ENCODE peak calls at places on chromosomes 3 and 15, in six cellular contexts. One of them, this sample, is unnamed.

GRCh38 chr3:47250309-47251060 is 32.1 kb downstream of the KIF9 start:
- DNase-seq in cerebellum: peak
- DNase-seq in astrocyte of the hippocampus: peak
- DNase-seq in hypothalamus: no peak
- DNase-seq in breast epithelium: no peak
- DNase-seq in NCI-H146: peak
- DNase-seq in this sample: no peak

GRCh38 chr15:23401627-23402026 is 45.4 kb downstream of the GOLGA6L2 start:
- DNase-seq in NCI-H146: no peak
- DNase-seq in breast epithelium: no peak
- DNase-seq in hypothalamus: no peak
- DNase-seq in astrocyte of the hippocampus: no peak
- DNase-seq in cerebellum: no peak
- DNase-seq in this sample: no peak

GRCh38 chr3:100869787-100870186 is 123.4 kb downstream of the ABI3BP start:
- DNase-seq in NCI-H146: no peak
- DNase-seq in hypothalamus: no peak
- DNase-seq in cerebellum: no peak
- DNase-seq in breast epithelium: no peak
- DNase-seq in astrocyte of the hippocampus: peak
- DNase-seq in this sample: no peak

GRCh38 chr3:180184806-180185205 is 148.1 kb upstream of the PEX5L start:
- DNase-seq in hypothalamus: no peak
- DNase-seq in cerebellum: no peak
- DNase-seq in NCI-H146: no peak
- DNase-seq in breast epithelium: no peak
- DNase-seq in astrocyte of the hippocampus: no peak
- DNase-seq in this sample: no peak

GRCh38 chr15:65939901-65940617 is 70.8 kb downstream of the RAB11A start:
- DNase-seq in NCI-H146: peak
- DNase-seq in breast epithelium: no peak
- DNase-seq in cerebellum: no peak
- DNase-seq in astrocyte of the hippocampus: peak
- DNase-seq in hypothalamus: no peak
- DNase-seq in this sample: no peak

GRCh38 chr3:62604301-62604700 is 231.0 kb upstream of the FEZF2 start:
- DNase-seq in NCI-H146: no peak
- DNase-seq in breast epithelium: no peak
- DNase-seq in cerebellum: no peak
- DNase-seq in hypothalamus: no peak
- DNase-seq in astrocyte of the hippocampus: peak
- DNase-seq in this sample: no peak

GRCh38 chr15:94064676-94065313 is 166.6 kb upstream of the MCTP2 start:
- DNase-seq in astrocyte of the hippocampus: no peak
- DNase-seq in NCI-H146: no peak
- DNase-seq in cerebellum: no peak
- DNase-seq in breast epithelium: no peak
- DNase-seq in hypothalamus: no peak
- DNase-seq in this sample: no peak

GRCh38 chr3:3821780-3822179 is 22.5 kb downstream of the LRRN1 start:
- DNase-seq in NCI-H146: no peak
- DNase-seq in hypothalamus: no peak
- DNase-seq in breast epithelium: no peak
- DNase-seq in astrocyte of the hippocampus: peak
- DNase-seq in cerebellum: peak
- DNase-seq in this sample: no peak

GRCh38 chr3:81451611-81452010 is 309.8 kb downstream of the GBE1 start:
- DNase-seq in astrocyte of the hippocampus: peak
- DNase-seq in NCI-H146: no peak
- DNase-seq in hypothalamus: no peak
- DNase-seq in cerebellum: no peak
- DNase-seq in breast epithelium: no peak
- DNase-seq in this sample: no peak

GRCh38 chr3:64109438-64109837 is 86.1 kb upstream of the PSMD6 start:
- DNase-seq in hypothalamus: no peak
- DNase-seq in astrocyte of the hippocampus: peak
- DNase-seq in cerebellum: no peak
- DNase-seq in breast epithelium: no peak
- DNase-seq in NCI-H146: no peak
- DNase-seq in this sample: peak

GRCh38 chr15:70680817-70681216 is 82.5 kb downstream of the UACA start:
- DNase-seq in hypothalamus: no peak
- DNase-seq in cerebellum: no peak
- DNase-seq in astrocyte of the hippocampus: no peak
- DNase-seq in breast epithelium: no peak
- DNase-seq in NCI-H146: no peak
- DNase-seq in this sample: no peak

GRCh38 chr3:23242106-23242505 is 39.0 kb downstream of the UBE2E2 start:
- DNase-seq in hypothalamus: no peak
- DNase-seq in breast epithelium: no peak
- DNase-seq in astrocyte of the hippocampus: no peak
- DNase-seq in NCI-H146: no peak
- DNase-seq in cerebellum: no peak
- DNase-seq in this sample: no peak

This sample was measured in amygdala.